ENCODE peak calls at places on chromosomes 1 and 21, in seven cellular contexts. V is left lung; R is Karpas-422; G is CD8-positive, alpha-beta memory T cell; L is right lobe of liver; Y is RWPE2; S is keratinocyte. M is an unnamed sample.

GRCh38 chr21:36575306-36575705 is 95.4 kb upstream of the CLDN14 start:
- DNase-seq in V (no peak), G (no peak), S (no peak), L (no peak), R (no peak), Y (no peak), M (no peak)

GRCh38 chr1:64282353-64282752 is 78.9 kb downstream of the UBE2U start:
- DNase-seq in V (no peak), G (no peak), R (no peak), Y (no peak), S (no peak), L (no peak), M (no peak)

GRCh38 chr1:154474802-154475201 is 27.2 kb upstream of the TDRD10 start:
- DNase-seq in Y (no peak), S (no peak), L (peak), V (peak), R (no peak), G (no peak), M (peak)

GRCh38 chr1:54971317-54971791 is 9.1 kb upstream of the TMEM61 start:
- DNase-seq in Y (no peak), V (no peak), G (no peak), R (peak), S (peak), L (peak), M (peak)

GRCh38 chr1:156696755-156697154 is 8.6 kb downstream of the CRABP2 start:
- DNase-seq in V (no peak), G (no peak), L (no peak), Y (no peak), R (no peak), S (no peak), M (no peak)

GRCh38 chr1:193705473-193706074 is 519.2 kb upstream of the B3GALT2 start:
- DNase-seq in S (peak), L (no peak), R (no peak), G (no peak), V (peak), Y (no peak), M (no peak)

GRCh38 chr1:171488190-171488929 is 3.0 kb downstream of the PRRC2C start:
- DNase-seq in Y (no peak), R (no peak), G (no peak), V (no peak), S (no peak), L (no peak), M (no peak)

GRCh38 chr1:155970531-155971167 is 7.7 kb downstream of the ARHGEF2 start:
- DNase-seq in R (peak), G (no peak), L (no peak), S (no peak), Y (no peak), V (peak), M (no peak)

GRCh38 chr1:206841609-206842323 is 23.7 kb upstream of the IL20 start:
- DNase-seq in S (no peak), L (no peak), R (no peak), G (no peak), Y (no peak), V (no peak), M (no peak)

GRCh38 chr1:195899762-195900352 is 708.4 kb downstream of the KCNT2 start:
- DNase-seq in V (no peak), Y (no peak), S (peak), R (no peak), L (no peak), G (no peak), M (no peak)

GRCh38 chr21:45451771-45452182 is 46.8 kb downstream of the COL18A1 start:
- DNase-seq in L (no peak), Y (no peak), G (peak), S (no peak), V (no peak), R (no peak), M (no peak)

GRCh38 chr1:69494171-69494570 is 73.6 kb upstream of the LRRC7 start:
- DNase-seq in R (no peak), S (peak), Y (no peak), G (no peak), L (no peak), V (no peak), M (no peak)

GRCh38 chr1:215114154-215114933 is 31.8 kb downstream of the KCNK2 start:
- DNase-seq in V (no peak), Y (no peak), S (peak), R (no peak), G (no peak), L (no peak), M (no peak)

GRCh38 chr1:25689686-25690381 is 73.2 kb downstream of the MAN1C1 start:
- DNase-seq in S (no peak), L (no peak), V (no peak), R (no peak), Y (no peak), G (no peak), M (peak)

GRCh38 chr1:210598135-210598652 is 269.5 kb downstream of the HHAT start:
- DNase-seq in Y (peak), R (no peak), L (no peak), V (peak), S (peak), G (no peak), M (peak)

GRCh38 chr1:188499690-188500089 is 1670.9 kb downstream of the PLA2G4A start:
- DNase-seq in V (no peak), L (no peak), R (no peak), S (no peak), G (no peak), Y (no peak), M (no peak)

GRCh38 chr1:11052839-11053757 is 6.1 kb upstream of the MASP2 start:
- DNase-seq in R (peak), L (no peak), S (no peak), V (no peak), G (no peak), Y (no peak), M (no peak)

GRCh38 chr1:151512801-151513625 is 1.8 kb downstream of the CGN start:
- DNase-seq in Y (peak), S (no peak), R (no peak), G (no peak), L (peak), V (peak), M (peak)

GRCh38 chr1:150696151-150696550 is 803 bp downstream of the GOLPH3L start:
- DNase-seq in Y (no peak), R (peak), S (no peak), G (no peak), L (no peak), V (no peak), M (peak)

GRCh38 chr1:203340112-203340804 is 10.7 kb downstream of the FMOD start:
- DNase-seq in V (peak), Y (no peak), L (peak), G (peak), S (peak), R (peak), M (peak)

GRCh38 chr1:211605613-211606326 is 26.8 kb upstream of the SLC30A1 start:
- DNase-seq in L (no peak), Y (no peak), S (no peak), G (no peak), R (no peak), V (no peak), M (no peak)

GRCh38 chr1:211607752-211608478 is 29.0 kb upstream of the SLC30A1 start:
- DNase-seq in Y (no peak), L (no peak), R (no peak), G (no peak), S (no peak), V (no peak), M (peak)

GRCh38 chr1:211605034-211605433 is 26.1 kb upstream of the SLC30A1 start:
- DNase-seq in Y (no peak), R (no peak), S (no peak), L (no peak), G (no peak), V (no peak), M (no peak)

GRCh38 chr1:211606914-211607751 is 28.2 kb upstream of the SLC30A1 start:
- DNase-seq in Y (no peak), G (no peak), S (no peak), R (peak), L (no peak), V (peak), M (no peak)

DNA sequence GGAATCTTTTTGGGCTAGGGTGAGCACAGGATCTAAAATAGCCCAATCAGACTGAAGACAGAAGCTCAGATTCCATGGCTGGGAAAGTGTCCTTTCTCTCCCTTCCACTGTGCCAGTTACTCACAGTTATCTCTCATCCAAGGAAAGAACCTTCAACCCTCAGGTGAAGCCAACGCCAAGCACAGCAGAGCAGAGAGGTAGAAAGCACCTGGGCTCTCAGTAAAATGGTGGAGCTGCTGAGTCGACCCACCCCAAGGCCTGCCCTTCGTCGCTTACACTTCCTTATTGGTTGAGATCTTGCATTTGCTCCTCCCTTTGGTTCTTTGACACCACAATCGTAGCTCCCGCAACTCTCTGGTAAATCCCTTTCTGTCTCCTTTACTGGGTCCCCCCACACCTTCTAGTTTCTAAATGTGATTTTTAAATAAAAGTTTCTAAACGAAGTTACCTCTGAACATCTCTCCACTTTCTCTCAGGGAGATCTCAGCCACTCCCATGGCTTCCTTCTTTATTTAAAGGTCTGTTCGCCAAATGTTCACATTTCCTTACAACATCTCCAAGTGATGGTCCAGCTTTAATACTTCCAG is 27.5 kb upstream of the SLC30A1 start:
- DNase-seq in V (no peak), G (no peak), R (peak), Y (no peak), S (no peak), L (no peak), M (no peak)
- H3K27ac ChIP-seq in V (peak), G (peak), R (peak), Y (no peak), S (no peak), L (no peak), M (peak)

GRCh38 chr1:45216861-45217260 is 10.5 kb upstream of the ZSWIM5 start:
- DNase-seq in V (no peak), R (no peak), S (no peak), G (no peak), L (no peak), Y (no peak), M (no peak)
- H3K4me3 ChIP-seq in V (no peak), R (peak), S (no peak), G (no peak), L (no peak), Y (no peak), M (no peak)

GRCh38 chr1:2240251-2241156 is 12.4 kb downstream of the SKI start:
- DNase-seq in R (no peak), S (no peak), V (peak), G (no peak), L (peak), Y (no peak), M (peak)
- H3K27ac ChIP-seq in R (no peak), S (no peak), V (no peak), G (no peak), L (peak), Y (peak), M (no peak)

GRCh38 chr1:243924188-243924587 is 74.1 kb upstream of the AKT3 start:
- DNase-seq in G (no peak), S (no peak), L (no peak), Y (no peak), R (no peak), V (no peak), M (no peak)
- H3K4me3 ChIP-seq in G (no peak), S (no peak), L (no peak), Y (no peak), R (no peak), V (no peak), M (no peak)

DNA sequence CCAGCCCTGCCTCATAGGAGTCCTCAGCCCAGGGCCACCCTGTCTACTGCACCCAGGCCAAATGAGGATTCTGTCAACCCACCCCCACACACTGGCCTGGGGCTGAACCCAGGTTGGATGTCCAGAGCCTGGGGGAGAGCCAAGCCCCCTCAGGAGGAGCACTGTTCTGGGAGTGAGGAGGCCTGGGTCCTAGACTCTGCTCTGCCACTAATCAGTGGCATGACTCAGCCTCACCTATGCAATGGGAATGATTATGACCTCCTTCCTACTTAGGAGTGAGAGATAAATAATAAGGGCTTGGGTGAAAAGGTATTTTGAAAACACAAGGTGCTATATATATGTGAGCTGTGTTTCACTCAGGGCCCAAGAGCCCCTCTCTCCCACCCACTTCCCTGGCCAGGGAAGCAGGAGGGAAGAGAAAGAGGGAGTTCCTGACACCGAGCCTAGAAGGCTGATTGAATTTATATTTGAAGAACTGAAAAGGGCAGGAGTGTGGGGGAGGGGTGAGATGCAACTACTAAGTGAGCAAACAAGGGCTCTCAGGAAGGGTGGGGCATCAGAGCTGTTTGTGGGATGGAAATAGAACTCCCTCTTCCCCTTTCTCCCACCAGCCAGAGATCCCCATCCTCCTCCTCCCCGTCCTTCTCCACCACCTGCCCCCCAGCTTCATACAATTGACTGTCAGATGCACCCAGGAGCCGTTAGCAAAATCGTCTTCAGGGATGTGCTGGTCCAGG is 8.2 kb downstream of the IGSF9 start:
- DNase-seq in Y (no peak), L (no peak), G (no peak), R (no peak), V (no peak), S (no peak), M (peak)
- H3K27ac ChIP-seq in Y (no peak), L (no peak), G (no peak), R (no peak), V (no peak), S (no peak), M (peak)

DNA sequence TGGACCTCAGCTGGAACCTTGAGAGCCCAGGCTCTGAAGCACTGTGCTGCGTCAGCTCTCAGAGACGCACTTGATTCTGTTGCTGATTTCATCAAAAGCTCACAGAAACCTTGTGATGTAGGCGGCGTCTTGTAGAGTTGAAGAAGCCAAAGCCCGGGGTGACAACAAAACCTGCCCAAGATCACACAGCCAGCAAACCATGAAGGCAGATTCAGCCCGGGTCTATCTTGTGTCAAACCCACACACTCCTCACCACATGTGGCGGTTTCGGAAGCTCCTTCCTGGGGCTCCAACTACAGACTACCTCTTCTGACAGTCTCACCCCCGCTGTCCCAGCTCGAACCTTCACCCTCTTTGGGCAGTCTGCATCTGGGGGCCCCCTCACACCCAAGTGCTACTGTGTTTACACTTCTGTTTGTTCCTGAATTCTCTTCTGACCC is 50.4 kb downstream of the TENT5C start:
- DNase-seq in Y (no peak), L (no peak), V (peak), R (no peak), G (peak), S (no peak), M (peak)
- H3K4me3 ChIP-seq in Y (no peak), L (no peak), V (no peak), R (no peak), G (peak), S (no peak), M (no peak)

M was measured in small intestine.